ENCODE peak calls at places on chromosomes 7 and 10, in ten cellular contexts. P, O, E, V, W, T, D, N, X and Q are unnamed samples.

GRCh38 chr10:76071638-76072317 is 640.4 kb downstream of the LRMDA start:
- DNase-seq in P (no peak), O (no peak), E (no peak), V (no peak), W (no peak), T (peak; percentile 67), D (peak; percentile 86), N (no peak), X (no peak), Q (no peak)

GRCh38 chr7:156109076-156109475 is 296.8 kb upstream of the SHH start:
- DNase-seq in P (no peak), O (no peak), E (no peak), V (no peak), W (no peak), T (no peak), D (no peak), N (no peak), X (no peak), Q (no peak)

GRCh38 chr7:144780071-144780608 is 55.7 kb downstream of the TPK1 start:
- DNase-seq in P (peak; percentile 61), O (no peak), E (no peak), V (peak; percentile 35), W (no peak), T (no peak), D (no peak), N (no peak), X (no peak), Q (no peak)

GRCh38 chr10:96358851-96359540 is at the start of gene OPALIN:
- DNase-seq in P (no peak), O (no peak), E (no peak), V (no peak), W (no peak), T (no peak), D (no peak), N (no peak), X (no peak), Q (no peak)

GRCh38 chr10:43824934-43825333 is 176.3 kb upstream of the ZNF32 start:
- DNase-seq in P (no peak), O (peak; percentile 65), E (peak; percentile 58), V (no peak), W (no peak), T (peak; percentile 75), D (peak; percentile 55), N (peak; percentile 87), X (no peak), Q (no peak)

GRCh38 chr7:130384371-130384801 is 4.1 kb downstream of the CPA1 start:
- DNase-seq in P (no peak), O (no peak), E (no peak), V (no peak), W (no peak), T (no peak), D (no peak), N (no peak), X (no peak), Q (no peak)

GRCh38 chr10:80571352-80571751 is 33.6 kb downstream of the SH2D4B start:
- DNase-seq in P (no peak), O (no peak), E (no peak), V (no peak), W (no peak), T (no peak), D (no peak), N (no peak), X (no peak), Q (no peak)

GRCh38 chr7:116955801-116956514 is 2.7 kb downstream of the ST7 start:
- DNase-seq in P (no peak), O (no peak), E (no peak), V (no peak), W (peak; percentile 14), T (peak; percentile 59), D (no peak), N (peak; percentile 22), X (no peak), Q (no peak)

GRCh38 chr7:143046334-143046935 is 5.7 kb upstream of the OR6V1 start:
- DNase-seq in P (no peak), O (no peak), E (no peak), V (no peak), W (no peak), T (no peak), D (no peak), N (no peak), X (no peak), Q (no peak)

DNA sequence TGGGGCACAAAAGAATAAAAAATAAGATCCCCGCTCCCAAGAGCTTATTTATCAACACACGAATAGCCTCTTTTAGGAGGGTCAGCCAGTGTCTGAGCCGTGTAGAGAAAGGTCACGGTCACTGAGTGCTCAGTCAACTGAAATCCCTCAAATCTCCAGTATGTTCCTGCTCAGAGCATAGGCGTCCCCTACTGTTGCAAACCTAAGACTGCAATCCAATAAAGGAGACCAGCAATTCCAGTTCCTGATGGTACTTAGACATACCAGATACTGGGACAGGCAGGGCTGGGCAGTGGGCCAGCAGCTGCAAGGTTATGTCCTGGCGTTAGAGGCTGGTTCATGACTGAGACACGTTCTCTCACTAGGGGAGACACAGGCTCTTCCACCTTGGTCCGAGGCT is 93.6 kb downstream of the CACNB2 start:
- DNase-seq in P (no peak), O (peak; percentile 78), E (no peak), V (no peak), W (no peak), T (no peak), D (no peak), N (peak; percentile 63), X (no peak), Q (no peak)
- TF ChIP-seq CTCF in P (no peak), O (peak; percentile 50), E (no peak), V (peak; percentile 17), W (no peak), T (no peak), D (no peak), N (peak; percentile 30), X (peak; percentile 45), Q (no peak)

GRCh38 chr7:48876087-48876486 is 48.3 kb upstream of the CDC14C start:
- DNase-seq in P (no peak), O (no peak), E (no peak), V (no peak), W (peak; percentile 7), T (no peak), D (no peak), N (no peak), X (no peak), Q (no peak)

GRCh38 chr7:48872548-48872947 is 51.8 kb upstream of the CDC14C start:
- DNase-seq in P (no peak), O (no peak), E (no peak), V (no peak), W (no peak), T (no peak), D (no peak), N (no peak), X (no peak), Q (no peak)

DNA sequence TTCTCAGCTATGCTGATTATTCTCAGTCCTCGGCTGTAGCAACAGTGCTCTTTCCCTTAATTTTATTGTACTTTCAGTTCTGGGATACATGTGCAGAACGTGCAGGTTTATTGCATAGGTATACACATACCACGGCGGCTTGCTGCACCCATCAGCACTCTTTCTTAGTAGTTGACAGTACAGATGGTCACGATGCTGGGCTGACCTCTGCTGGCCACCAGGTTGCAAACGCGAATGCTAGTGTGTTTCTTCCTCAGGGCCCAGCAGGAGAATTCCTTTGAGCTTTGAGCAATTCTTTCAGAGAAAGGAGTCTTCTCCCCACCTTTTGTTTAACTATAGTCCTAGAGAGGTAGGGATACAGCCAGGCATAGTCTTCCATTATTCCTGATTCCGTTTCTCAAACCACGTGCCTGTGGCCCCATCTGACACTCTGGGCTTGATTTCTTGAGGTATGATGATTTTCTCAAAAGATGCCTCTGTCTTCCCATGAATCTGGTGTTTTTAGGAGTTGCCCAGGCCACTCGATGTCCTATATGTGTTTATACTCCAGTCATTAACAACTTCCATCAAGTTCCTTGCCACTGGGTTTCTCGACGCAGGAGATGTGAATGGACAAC is 48.9 kb upstream of the CDC14C start:
- DNase-seq in P (peak; percentile 41), O (peak; percentile 37), E (no peak), V (no peak), W (no peak), T (peak; percentile 8), D (no peak), N (peak; percentile 8), X (peak; percentile 41), Q (no peak)
- TF ChIP-seq CTCF in P (peak; percentile 88), O (peak; percentile 52), E (no peak), V (peak; percentile 67), W (peak; percentile 31), T (peak; percentile 29), D (peak; percentile 27), N (peak; percentile 59), X (peak; percentile 76), Q (no peak)

DNA sequence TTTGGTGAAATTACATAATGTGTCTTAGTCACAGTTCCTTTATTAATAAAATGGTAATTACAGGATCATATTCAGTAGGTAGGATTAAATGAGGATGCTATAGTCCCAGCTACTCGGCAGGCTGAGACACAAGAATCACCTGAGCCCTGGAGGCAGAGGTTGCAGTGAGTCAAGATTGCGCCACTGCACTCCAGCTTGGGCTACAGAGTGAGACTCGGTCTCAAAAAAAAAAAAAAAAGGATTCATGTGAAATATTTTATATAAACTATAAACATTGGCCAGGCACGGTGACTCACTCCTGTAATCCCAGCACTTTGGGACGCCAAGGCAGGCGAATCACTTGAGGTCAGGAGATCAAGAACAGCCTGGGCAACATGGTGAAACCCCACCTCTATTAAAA is 197.9 kb downstream of the IMMP2L start:
- DNase-seq in P (peak; percentile 94), O (no peak), E (no peak), V (no peak), W (no peak), T (peak; percentile 80), D (no peak), N (no peak), X (no peak), Q (no peak)
- TF ChIP-seq CTCF in P (no peak), O (no peak), E (no peak), V (no peak), W (no peak), T (no peak), D (no peak), N (no peak), X (no peak), Q (no peak)

GRCh38 chr7:101535333-101535732 is 93.8 kb downstream of the MYL10 start:
- DNase-seq in P (no peak), O (no peak), E (no peak), V (no peak), W (no peak), T (no peak), D (no peak), N (no peak), X (no peak), Q (no peak)

GRCh38 chr7:101534015-101534803 is 94.9 kb downstream of the MYL10 start:
- DNase-seq in P (no peak), O (no peak), E (no peak), V (no peak), W (no peak), T (no peak), D (no peak), N (no peak), X (no peak), Q (no peak)

GRCh38 chr7:101533103-101533465 is 96.0 kb downstream of the MYL10 start:
- DNase-seq in P (no peak), O (no peak), E (no peak), V (no peak), W (no peak), T (no peak), D (no peak), N (no peak), X (no peak), Q (no peak)

GRCh38 chr7:101536232-101536631 is 92.9 kb downstream of the MYL10 start:
- DNase-seq in P (no peak), O (peak; percentile 57), E (no peak), V (no peak), W (no peak), T (no peak), D (no peak), N (no peak), X (no peak), Q (no peak)

GRCh38 chr7:101534873-101535272 is 94.2 kb downstream of the MYL10 start:
- DNase-seq in P (no peak), O (no peak), E (no peak), V (no peak), W (no peak), T (no peak), D (no peak), N (no peak), X (no peak), Q (no peak)
- TF ChIP-seq CTCF in P (no peak), O (no peak), E (no peak), V (no peak), W (no peak), T (no peak), D (no peak), N (no peak), X (no peak), Q (no peak)